ENCODE peak calls at places on chromosomes 11 and 22, in ten cellular contexts. B, I, M, K, L, U, A, F, C and T are unnamed samples.

GRCh38 chr11:128478305-128478704 is 109.1 kb downstream of the ETS1 start:
- DNase-seq in B (no peak), I (no peak), M (no peak), K (no peak), L (no peak), U (no peak), A (no peak), F (no peak), C (no peak), T (no peak)

GRCh38 chr22:45883811-45884170 is 93.2 kb downstream of the WNT7B start:
- DNase-seq in B (no peak), I (no peak), M (no peak), K (no peak), L (no peak), U (no peak), A (no peak), F (no peak), C (no peak), T (peak)

GRCh38 chr11:116294630-116295029 is 478.2 kb downstream of the BUD13 start:
- DNase-seq in B (no peak), I (no peak), M (no peak), K (no peak), L (no peak), U (no peak), A (no peak), F (peak), C (no peak), T (no peak)

GRCh38 chr22:19121631-19122142 is 525 bp downstream of the DGCR2 start:
- DNase-seq in B (peak), I (peak), M (peak), K (peak), L (peak), U (peak), A (peak), F (no peak), C (peak), T (peak)

GRCh38 chr22:36411589-36412258 is 24.0 kb upstream of the MYH9 start:
- DNase-seq in B (peak), I (no peak), M (no peak), K (no peak), L (no peak), U (no peak), A (no peak), F (no peak), C (peak), T (no peak)

GRCh38 chr11:14537134-14537599 is 17.0 kb upstream of the PSMA1 start:
- DNase-seq in B (no peak), I (no peak), M (no peak), K (peak), L (peak), U (peak), A (peak), F (peak), C (peak), T (no peak)

GRCh38 chr22:19681863-19682245 is 32.4 kb upstream of the SEPTIN5 start:
- DNase-seq in B (no peak), I (no peak), M (no peak), K (no peak), L (no peak), U (no peak), A (no peak), F (no peak), C (no peak), T (no peak)

GRCh38 chr11:69006816-69007215 is 6.2 kb downstream of the MRGPRF start:
- DNase-seq in B (no peak), I (no peak), M (no peak), K (no peak), L (no peak), U (no peak), A (no peak), F (no peak), C (no peak), T (no peak)

GRCh38 chr11:72668645-72669347 is 5.4 kb downstream of the PDE2A start:
- DNase-seq in B (no peak), I (no peak), M (no peak), K (no peak), L (peak), U (no peak), A (no peak), F (no peak), C (no peak), T (no peak)

GRCh38 chr11:59191899-59192298 is 20.0 kb downstream of the DTX4 start:
- DNase-seq in B (no peak), I (no peak), M (no peak), K (no peak), L (no peak), U (no peak), A (no peak), F (no peak), C (no peak), T (no peak)

GRCh38 chr11:3121416-3121815 is 43.7 kb downstream of the OSBPL5 start:
- DNase-seq in B (no peak), I (peak), M (peak), K (no peak), L (no peak), U (no peak), A (peak), F (no peak), C (no peak), T (peak)

GRCh38 chr11:97751405-97751804 is 1269.3 kb upstream of the CNTN5 start:
- DNase-seq in B (peak), I (no peak), M (no peak), K (no peak), L (no peak), U (no peak), A (no peak), F (no peak), C (peak), T (no peak)

GRCh38 chr22:24492391-24492790 is 2.7 kb upstream of the UPB1 start:
- DNase-seq in B (no peak), I (no peak), M (no peak), K (no peak), L (no peak), U (no peak), A (no peak), F (peak), C (no peak), T (no peak)

GRCh38 chr11:115455606-115456005 is 48.6 kb downstream of the CADM1 start:
- DNase-seq in B (no peak), I (no peak), M (no peak), K (no peak), L (peak), U (no peak), A (no peak), F (no peak), C (no peak), T (no peak)

GRCh38 chr11:69825037-69825834 is 6.0 kb upstream of the FGF3 start:
- DNase-seq in B (no peak), I (no peak), M (no peak), K (no peak), L (no peak), U (no peak), A (no peak), F (no peak), C (no peak), T (no peak)

GRCh38 chr11:115132829-115133228 is 371.4 kb downstream of the CADM1 start:
- DNase-seq in B (no peak), I (no peak), M (no peak), K (no peak), L (peak), U (no peak), A (no peak), F (no peak), C (no peak), T (no peak)

GRCh38 chr11:78838417-78838816 is 263.8 kb upstream of the NARS2 start:
- DNase-seq in B (no peak), I (no peak), M (no peak), K (no peak), L (peak), U (no peak), A (no peak), F (no peak), C (peak), T (no peak)

GRCh38 chr22:49866646-49867045 is 13.0 kb downstream of the ZBED4 start:
- DNase-seq in B (no peak), I (no peak), M (no peak), K (no peak), L (no peak), U (no peak), A (no peak), F (no peak), C (no peak), T (no peak)

GRCh38 chr22:44698531-44699421 is 3.2 kb upstream of the PRR5 start:
- DNase-seq in B (no peak), I (no peak), M (peak), K (peak), L (peak), U (no peak), A (no peak), F (peak), C (no peak), T (peak)

GRCh38 chr11:134818531-134818930 is 406.5 kb upstream of the B3GAT1 start:
- DNase-seq in B (no peak), I (no peak), M (no peak), K (no peak), L (peak), U (no peak), A (no peak), F (no peak), C (no peak), T (no peak)

GRCh38 chr11:44379141-44380008 is 69.4 kb upstream of the ALX4 start:
- DNase-seq in B (no peak), I (no peak), M (no peak), K (no peak), L (no peak), U (no peak), A (no peak), F (no peak), C (no peak), T (no peak)

GRCh38 chr11:69213315-69213714 is 57.6 kb downstream of the SMIM38 start:
- DNase-seq in B (no peak), I (no peak), M (no peak), K (no peak), L (no peak), U (no peak), A (no peak), F (no peak), C (no peak), T (no peak)

GRCh38 chr11:45482331-45482730 is 183.1 kb downstream of the CHST1 start:
- DNase-seq in B (no peak), I (no peak), M (no peak), K (no peak), L (no peak), U (no peak), A (no peak), F (no peak), C (no peak), T (no peak)

GRCh38 chr11:134414036-134414731 is 2.1 kb upstream of the B3GAT1 start:
- DNase-seq in B (no peak), I (no peak), M (no peak), K (no peak), L (no peak), U (no peak), A (no peak), F (no peak), C (no peak), T (no peak)

GRCh38 chr11:31610544-31610943 is 101.0 kb downstream of the ELP4 start:
- DNase-seq in B (no peak), I (no peak), M (no peak), K (no peak), L (no peak), U (no peak), A (no peak), F (no peak), C (no peak), T (no peak)

GRCh38 chr11:93552874-93553273 is 9.7 kb upstream of the SMCO4 start:
- DNase-seq in B (no peak), I (no peak), M (no peak), K (no peak), L (no peak), U (no peak), A (no peak), F (no peak), C (no peak), T (no peak)

GRCh38 chr11:35404397-35404775 is 15.0 kb downstream of the SLC1A2 start:
- DNase-seq in B (peak), I (peak), M (no peak), K (peak), L (peak), U (no peak), A (no peak), F (peak), C (peak), T (no peak)

GRCh38 chr11:126109941-126110731 is 47.5 kb upstream of the CDON start:
- DNase-seq in B (no peak), I (no peak), M (no peak), K (peak), L (no peak), U (no peak), A (no peak), F (no peak), C (no peak), T (no peak)

GRCh38 chr22:27791494-27792241 is 9.9 kb downstream of the MN1 start:
- DNase-seq in B (no peak), I (no peak), M (no peak), K (no peak), L (no peak), U (no peak), A (no peak), F (no peak), C (no peak), T (no peak)

GRCh38 chr22:39688186-39688768 is 117.7 kb downstream of the CACNA1I start:
- DNase-seq in B (no peak), I (no peak), M (no peak), K (no peak), L (no peak), U (no peak), A (no peak), F (no peak), C (no peak), T (peak)

GRCh38 chr22:24331468-24332440 is 61.1 kb downstream of the SPECC1L start:
- DNase-seq in B (no peak), I (no peak), M (no peak), K (peak), L (no peak), U (no peak), A (no peak), F (no peak), C (no peak), T (no peak)

GRCh38 chr11:109512249-109512648 is 90.3 kb downstream of the C11orf87 start:
- DNase-seq in B (no peak), I (no peak), M (no peak), K (no peak), L (no peak), U (no peak), A (no peak), F (no peak), C (no peak), T (no peak)

GRCh38 chr11:11969380-11970215 is 38.8 kb downstream of the DKK3 start:
- DNase-seq in B (no peak), I (no peak), M (no peak), K (peak), L (no peak), U (no peak), A (no peak), F (no peak), C (no peak), T (no peak)

GRCh38 chr11:7578276-7578955 is 64.6 kb downstream of the PPFIBP2 start:
- DNase-seq in B (no peak), I (no peak), M (no peak), K (no peak), L (no peak), U (no peak), A (no peak), F (no peak), C (no peak), T (no peak)
- H3K4me3 ChIP-seq in B (no peak), I (peak), M (peak), K (peak), L (peak), U (no peak), A (peak), F (peak), C (no peak), T (peak)

GRCh38 chr11:57662893-57663292 is 5.0 kb upstream of the ZDHHC5 start:
- DNase-seq in B (no peak), I (no peak), M (no peak), K (peak), L (peak), U (no peak), A (no peak), F (no peak), C (no peak), T (no peak)
- TF ChIP-seq CTCF in B (no peak), I (no peak), M (no peak), K (no peak), L (peak), U (peak), A (no peak), F (peak), C (no peak), T (no peak)

DNA sequence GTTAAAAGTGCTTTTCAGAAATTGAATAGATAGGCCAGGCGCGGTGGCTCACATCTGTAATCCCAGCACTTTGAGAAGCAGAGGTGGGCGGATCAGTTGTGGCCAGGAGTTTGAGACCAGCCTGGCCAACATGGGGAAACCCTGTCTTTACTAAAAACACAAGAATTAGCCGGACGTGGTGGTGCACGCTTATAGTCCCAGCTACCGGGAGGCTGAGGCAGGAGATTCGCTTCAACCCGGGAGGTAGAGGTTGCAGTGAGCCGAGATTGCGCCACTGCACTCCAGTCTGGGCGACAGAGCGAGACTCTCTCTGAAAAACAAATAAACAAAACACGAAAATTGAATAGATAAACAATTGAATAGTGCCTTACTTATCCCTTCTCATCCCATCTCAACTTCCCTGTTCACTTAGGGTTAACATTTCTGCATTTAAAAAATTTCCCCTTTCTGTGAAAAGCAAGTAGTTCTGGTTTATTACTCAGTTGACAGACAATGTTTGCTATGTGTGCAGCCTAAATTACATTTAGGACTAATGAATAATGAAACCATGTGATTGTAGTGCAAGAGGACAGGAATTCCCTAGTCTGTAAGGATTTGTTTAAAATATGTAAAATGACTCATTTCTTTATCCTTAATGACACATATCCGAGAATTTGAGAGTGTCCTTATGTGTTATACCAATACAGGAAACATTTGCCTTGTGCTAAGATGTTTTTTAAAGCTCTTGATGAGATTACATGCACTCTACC is 6.0 kb downstream of the RNF169 start:
- DNase-seq in B (no peak), I (no peak), M (no peak), K (peak), L (no peak), U (no peak), A (no peak), F (peak), C (no peak), T (no peak)
- H3K4me3 ChIP-seq in B (no peak), I (no peak), M (no peak), K (peak), L (peak), U (no peak), A (no peak), F (peak), C (no peak), T (no peak)

DNA sequence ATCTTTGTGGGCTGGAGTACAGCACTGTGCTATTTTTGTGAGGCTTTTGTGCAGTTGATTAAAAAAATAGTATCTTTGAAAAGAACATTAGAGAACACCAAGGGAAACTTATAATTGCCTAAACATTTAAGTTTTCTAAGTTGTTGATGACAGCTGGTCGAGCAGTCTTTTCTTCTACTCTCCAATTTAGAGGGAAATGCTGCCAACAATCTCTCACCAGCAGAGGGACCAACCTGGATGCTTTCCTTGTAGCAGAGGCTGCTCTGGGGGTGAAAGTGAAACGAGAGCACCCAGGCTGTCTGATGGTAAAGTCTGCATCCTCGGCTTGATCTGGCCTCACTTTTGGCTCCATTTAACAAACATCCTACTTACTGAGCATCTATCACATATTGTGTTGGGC is 1286.5 kb upstream of the TENM4 start:
- DNase-seq in B (no peak), I (no peak), M (no peak), K (no peak), L (peak), U (no peak), A (no peak), F (peak), C (no peak), T (no peak)
- TF ChIP-seq CTCF in B (no peak), I (no peak), M (no peak), K (peak), L (peak), U (peak), A (no peak), F (peak), C (no peak), T (no peak)

GRCh38 chr11:117418685-117419084 is 91.0 kb downstream of the CEP164 start:
- DNase-seq in B (no peak), I (no peak), M (no peak), K (no peak), L (no peak), U (no peak), A (no peak), F (no peak), C (no peak), T (peak)
- H3K4me3 ChIP-seq in B (no peak), I (no peak), M (no peak), K (no peak), L (no peak), U (no peak), A (no peak), F (no peak), C (no peak), T (no peak)

DNA sequence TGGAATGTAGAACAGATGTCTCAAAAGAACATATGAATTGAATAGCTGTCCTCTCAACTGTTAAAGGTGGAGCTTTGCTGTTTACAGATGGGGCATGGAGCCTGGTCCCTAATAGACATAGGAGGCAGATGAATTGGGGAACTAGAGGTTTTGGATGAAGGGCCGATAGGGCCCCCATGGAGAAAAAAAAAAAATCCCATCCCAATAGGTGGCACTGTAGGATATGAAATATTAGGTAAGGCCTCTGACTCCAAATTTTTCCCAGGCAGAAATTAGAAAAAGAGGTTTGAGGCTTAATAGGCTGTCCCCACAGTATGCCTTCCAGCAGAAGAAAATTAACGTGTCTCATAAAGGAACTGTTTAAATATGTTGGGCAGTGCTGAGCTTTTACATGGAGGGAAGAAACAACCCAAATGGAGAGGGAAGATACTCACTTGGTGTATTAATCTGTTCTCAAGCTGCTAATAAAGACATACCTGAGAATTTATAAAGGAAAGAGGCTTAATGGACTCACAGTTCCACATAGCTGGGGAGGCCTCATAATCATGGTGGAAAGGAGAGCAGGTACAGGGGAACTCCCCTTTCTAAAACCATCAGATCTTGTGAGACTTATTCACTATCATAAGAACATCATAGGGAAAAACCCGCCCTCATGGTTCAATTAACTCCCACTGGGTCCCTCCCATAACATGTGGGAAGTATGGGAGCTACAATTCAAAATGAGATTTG is 30.1 kb upstream of the TMEM45B start:
- DNase-seq in B (no peak), I (no peak), M (no peak), K (peak), L (peak), U (no peak), A (no peak), F (peak), C (no peak), T (no peak)
- TF ChIP-seq CTCF in B (no peak), I (peak), M (no peak), K (no peak), L (peak), U (peak), A (no peak), F (peak), C (no peak), T (no peak)

GRCh38 chr11:65110354-65110861 is 1.3 kb upstream of the TM7SF2 start:
- DNase-seq in B (peak), I (peak), M (peak), K (peak), L (peak), U (peak), A (peak), F (peak), C (peak), T (peak)
- H3K4me3 ChIP-seq in B (no peak), I (peak), M (no peak), K (no peak), L (no peak), U (no peak), A (no peak), F (no peak), C (no peak), T (no peak)

DNA sequence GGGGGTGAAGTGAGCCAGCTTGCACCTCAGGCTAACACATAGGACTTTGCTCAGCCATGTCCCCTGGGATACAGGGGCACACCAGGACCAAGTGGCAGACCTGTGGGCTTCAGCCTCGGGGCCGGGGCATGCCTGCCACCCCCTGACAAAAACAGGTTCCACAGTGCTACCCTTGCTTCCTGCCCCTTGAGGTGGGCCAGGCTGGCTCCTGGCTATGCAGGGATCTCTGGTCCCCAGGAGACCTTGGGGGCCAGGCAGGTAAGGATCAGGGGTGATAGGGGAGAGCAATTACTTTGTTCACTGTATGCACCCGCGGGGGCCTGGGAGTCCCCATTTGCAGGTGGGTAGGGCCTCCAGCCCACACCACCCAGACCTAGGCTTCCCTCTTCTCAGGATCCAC is 2.4 kb upstream of the MYO7A start:
- DNase-seq in B (no peak), I (no peak), M (no peak), K (no peak), L (no peak), U (no peak), A (no peak), F (no peak), C (no peak), T (no peak)
- TF ChIP-seq CTCF in B (no peak), I (no peak), M (no peak), K (no peak), L (no peak), U (no peak), A (no peak), F (no peak), C (no peak), T (no peak)